ENCODE peak calls at places on chromosomes 2 and 18, in four cellular contexts. K, C, P and E are unnamed samples.

GRCh38 chr2:55805662-55806061 is 112.0 kb upstream of the PNPT1 start:
- DNase-seq in C (no peak), K (no peak), P (no peak), E (no peak)

GRCh38 chr2:134479696-134480330 is 225.9 kb downstream of the MGAT5 start:
- DNase-seq in P (no peak), C (no peak), K (no peak), E (no peak)

GRCh38 chr18:53458266-53458665 is 766.2 kb downstream of the MBD2 start:
- DNase-seq in K (no peak), P (no peak), C (no peak), E (no peak)

GRCh38 chr2:283996-284794 is 3.7 kb downstream of the ALKAL2 start:
- DNase-seq in K (no peak), C (peak; percentile 63), P (no peak), E (no peak)

GRCh38 chr2:32780961-32781360 is 153.1 kb downstream of the TTC27 start:
- DNase-seq in K (no peak), C (no peak), P (no peak), E (no peak)

GRCh38 chr18:67216846-67217245 is 299.7 kb downstream of the DSEL start:
- DNase-seq in P (no peak), K (no peak), C (no peak), E (no peak)

GRCh38 chr2:63661076-63661475 is 72.3 kb downstream of the MDH1 start:
- DNase-seq in K (no peak), C (no peak), P (no peak), E (peak; percentile 14)

GRCh38 chr2:128324897-128325410 is 6.3 kb upstream of the HS6ST1 start:
- DNase-seq in K (no peak), C (peak; percentile 20), P (no peak), E (no peak)

GRCh38 chr2:160952462-160952861 is 207.8 kb upstream of the TANK start:
- DNase-seq in C (no peak), K (no peak), P (no peak), E (no peak)

GRCh38 chr2:148023861-148024260 is 3.0 kb downstream of the MBD5 start:
- DNase-seq in K (no peak), P (no peak), C (no peak), E (no peak)